ENCODE peak calls at places on chromosomes 4 and X, in seven cellular contexts. S is lung, R is cardiac muscle cell, Y is endodermal cell, E is GM23248, N is aorta, F is hepatocyte. W is an unnamed sample. For H3K27me3 and H3K9me3, the result is how much of the 10 kb centered on the place peaks cover.

GRCh38 chr4:139593091-139593564 is 37.1 kb upstream of the SETD7 start:
- DNase-seq in S (no peak), R (peak), Y (peak), E (peak), N (no peak), F (peak), W (no peak)

GRCh38 chrX:93422693-93423092 is 250.7 kb downstream of the NAP1L3 start:
- DNase-seq in S (no peak), R (peak), Y (peak), E (peak), N (no peak), F (peak), W (no peak)

GRCh38 chrX:69362354-69362753 is 141.8 kb upstream of the NALF2 start:
- DNase-seq in S (no peak), R (no peak), Y (no peak), E (peak), N (no peak), F (no peak), W (no peak)

GRCh38 chr4:55321707-55322264 is 24.3 kb upstream of the SRD5A3 start:
- DNase-seq in S (peak), R (peak), Y (peak), E (peak), N (no peak), F (peak), W (peak)

GRCh38 chr4:24664956-24665355 is 80.6 kb upstream of the DHX15 start:
- DNase-seq in S (no peak), R (no peak), Y (peak), E (peak), N (no peak), F (no peak), W (no peak)

GRCh38 chr4:13733817-13734216 is 106.3 kb upstream of the BOD1L1 start:
- DNase-seq in S (no peak), R (no peak), Y (no peak), E (no peak), N (no peak), F (no peak), W (no peak)

GRCh38 chr4:186486172-186486571 is 69.2 kb downstream of the MTNR1A start:
- DNase-seq in S (no peak), R (peak), Y (no peak), E (peak), N (no peak), F (no peak), W (no peak)

GRCh38 chrX:129689881-129690280 is 35.1 kb upstream of the APLN start:
- DNase-seq in S (no peak), R (no peak), Y (no peak), E (no peak), N (no peak), F (no peak), W (no peak)

GRCh38 chrX:41087219-41087618 is 2.0 kb downstream of the USP9X start:
- DNase-seq in S (no peak), R (no peak), Y (no peak), E (no peak), N (no peak), F (no peak), W (no peak)

GRCh38 chrX:150323020-150323419 is 40.1 kb upstream of the MAMLD1 start:
- DNase-seq in S (no peak), R (no peak), Y (no peak), E (no peak), N (no peak), F (no peak), W (no peak)

GRCh38 chr4:73499996-73500765 is 18.6 kb downstream of the AFM start:
- DNase-seq in S (no peak), R (no peak), Y (no peak), E (peak), N (no peak), F (peak), W (no peak)

GRCh38 chrX:123731987-123732678 is 719 bp downstream of the THOC2 start:
- DNase-seq in S (peak), R (peak), Y (peak), E (peak), N (no peak), F (peak), W (peak)

GRCh38 chr4:118814054-118814453 is 21.9 kb downstream of the SEC24D start:
- DNase-seq in S (no peak), R (no peak), Y (no peak), E (no peak), N (no peak), F (no peak), W (no peak)

GRCh38 chr4:110869862-110870577 is 247.1 kb upstream of the PITX2 start:
- DNase-seq in S (no peak), R (no peak), Y (no peak), E (peak), N (no peak), F (no peak), W (no peak)

GRCh38 chrX:96407043-96407442 is 277.6 kb upstream of the DIAPH2 start:
- DNase-seq in S (no peak), R (no peak), Y (peak), E (peak), N (no peak), F (peak), W (no peak)

GRCh38 chrX:72308566-72309296 is 3.0 kb upstream of the CITED1 start:
- DNase-seq in S (peak), R (peak), Y (peak), E (peak), N (peak), F (peak), W (peak)

GRCh38 chrX:72306085-72306801 is 529 bp upstream of the CITED1 start:
- DNase-seq in S (no peak), R (peak), Y (peak), E (peak), N (no peak), F (no peak), W (no peak)

GRCh38 chrX:72308209-72308565 is 2.5 kb upstream of the CITED1 start:
- DNase-seq in S (no peak), R (no peak), Y (no peak), E (no peak), N (no peak), F (no peak), W (no peak)

GRCh38 chrX:72306851-72307645 is 1.3 kb upstream of the CITED1 start:
- DNase-seq in S (peak), R (peak), Y (peak), E (peak), N (peak), F (peak), W (peak)

GRCh38 chrX:72307646-72308051 is 1.9 kb upstream of the CITED1 start:
- DNase-seq in S (no peak), R (no peak), Y (no peak), E (peak), N (no peak), F (no peak), W (no peak)
- H3K27me3 ChIP-seq in S (under half), R (half or more), Y (half or more), E (under half), N (under half), F (under half), W (under half)

GRCh38 chrX:151725338-151725614 is 9.3 kb upstream of the CNGA2 start:
- DNase-seq in S (no peak), R (no peak), Y (no peak), E (no peak), N (peak), F (no peak), W (no peak)

GRCh38 chrX:151724563-151725337 is 8.9 kb downstream of the FATE1 start:
- DNase-seq in S (no peak), R (no peak), Y (no peak), E (no peak), N (peak), F (no peak), W (no peak)

GRCh38 chrX:151727346-151727745 is 7.2 kb upstream of the CNGA2 start:
- DNase-seq in S (no peak), R (no peak), Y (no peak), E (no peak), N (peak), F (no peak), W (no peak)

GRCh38 chrX:151726751-151727150 is 7.8 kb upstream of the CNGA2 start:
- DNase-seq in S (no peak), R (no peak), Y (no peak), E (no peak), N (peak), F (no peak), W (no peak)

GRCh38 chrX:151729056-151729725 is 5.4 kb upstream of the CNGA2 start:
- DNase-seq in S (no peak), R (no peak), Y (no peak), E (no peak), N (peak), F (no peak), W (no peak)
- H3K27ac ChIP-seq in S (no peak), R (no peak), Y (no peak), E (no peak), N (no peak), F (no peak), W (no peak)

DNA sequence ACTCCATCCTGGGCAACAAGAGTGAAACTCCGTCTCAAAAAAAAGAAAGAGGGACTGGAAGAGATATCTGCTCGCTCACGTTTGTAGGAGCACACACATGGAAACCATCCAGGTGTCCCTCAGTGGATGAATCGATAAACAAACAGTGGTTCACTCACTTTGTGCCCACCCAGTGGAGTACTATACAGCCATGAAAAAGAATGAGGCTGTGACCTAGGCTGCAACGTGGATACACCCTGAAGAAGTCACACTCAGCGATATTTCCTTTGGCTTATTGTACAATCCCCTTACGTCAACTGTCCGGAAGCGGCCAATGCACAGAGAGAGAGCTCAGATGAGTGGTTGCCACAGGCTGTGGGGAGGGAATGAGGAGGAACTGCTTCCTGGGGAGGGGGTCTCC is 82.3 kb upstream of the PPP2R3B start:
- DNase-seq in S (no peak), R (no peak), Y (no peak), E (no peak), N (no peak), F (no peak), W (no peak)
- H3K9me3 ChIP-seq in S (under half), R (under half), Y (under half), E (under half), N (under half), F (under half), W (under half)

GRCh38 chr4:80195441-80196139 is 1.7 kb upstream of the PRDM8 start:
- DNase-seq in S (no peak), R (no peak), Y (no peak), E (no peak), N (no peak), F (no peak), W (no peak)

GRCh38 chr4:80197132-80197573 is at the start of gene PRDM8:
- DNase-seq in S (no peak), R (no peak), Y (peak), E (peak), N (peak), F (no peak), W (no peak)

GRCh38 chr4:80199004-80199579 is 1.8 kb downstream of the PRDM8 start:
- DNase-seq in S (no peak), R (no peak), Y (no peak), E (no peak), N (no peak), F (no peak), W (no peak)

GRCh38 chr4:80197601-80198444 is 520 bp downstream of the PRDM8 start:
- DNase-seq in S (no peak), R (peak), Y (peak), E (peak), N (peak), F (no peak), W (no peak)

GRCh38 chr4:80196259-80197131 is 808 bp upstream of the PRDM8 start:
- DNase-seq in S (no peak), R (peak), Y (peak), E (no peak), N (no peak), F (no peak), W (no peak)
- H3K27me3 ChIP-seq in S (under half), R (half or more), Y (half or more), E (under half), N (under half), F (half or more), W (under half)

GRCh38 chr4:184295206-184295605 is 77.5 kb upstream of the ENPP6 start:
- DNase-seq in S (no peak), R (no peak), Y (no peak), E (no peak), N (no peak), F (no peak), W (no peak)

GRCh38 chr4:184294734-184295133 is 77.1 kb upstream of the ENPP6 start:
- DNase-seq in S (no peak), R (no peak), Y (no peak), E (no peak), N (no peak), F (no peak), W (no peak)

GRCh38 chr4:184293552-184293951 is 75.9 kb upstream of the ENPP6 start:
- DNase-seq in S (peak), R (no peak), Y (no peak), E (no peak), N (no peak), F (peak), W (no peak)

GRCh38 chr4:184292465-184292867 is 74.8 kb upstream of the ENPP6 start:
- DNase-seq in S (no peak), R (no peak), Y (no peak), E (no peak), N (no peak), F (no peak), W (no peak)

GRCh38 chr4:184292877-184293276 is 75.2 kb upstream of the ENPP6 start:
- DNase-seq in S (no peak), R (no peak), Y (no peak), E (no peak), N (no peak), F (no peak), W (no peak)
- H3K27ac ChIP-seq in S (peak), R (no peak), Y (no peak), E (no peak), N (no peak), F (peak), W (no peak)